ENCODE peak calls at places on chromosomes 7 and 10, in eight cellular contexts. P is IMR-90, O is spleen, G is uterus, I is HCT116, R is HepG2, M is gastrocnemius medialis, C is sigmoid colon. F is an unnamed sample. For H3K36me3, the result is how much of the 10 kb centered on the place peaks cover.

GRCh38 chr10:77286851-77287250 is 350.8 kb downstream of the KCNMA1 start:
- DNase-seq in P (no peak), I (no peak), G (no peak), R (no peak), C (no peak), M (no peak), O (no peak), F (no peak)

GRCh38 chr7:95684037-95684436 is 87.7 kb upstream of the PDK4 start:
- DNase-seq in O (no peak), C (no peak), R (peak), G (no peak), P (peak), I (peak), M (no peak), F (peak)

GRCh38 chr10:75959209-75959608 is 527.8 kb downstream of the LRMDA start:
- DNase-seq in R (peak), I (peak), P (peak), C (no peak), G (no peak), M (no peak), O (no peak), F (no peak)

GRCh38 chr7:89029864-89030263 is 234.3 kb upstream of the TEX47 start:
- DNase-seq in C (no peak), O (no peak), G (no peak), M (no peak), I (peak), P (no peak), R (no peak), F (no peak)

GRCh38 chr7:74475243-74475986 is 21.7 kb downstream of the GTF2IRD1 start:
- DNase-seq in R (no peak), O (no peak), P (no peak), G (no peak), M (no peak), C (no peak), I (no peak), F (peak)

GRCh38 chr7:27547401-27547800 is 115.3 kb downstream of the HIBADH start:
- DNase-seq in I (no peak), O (no peak), P (peak), M (no peak), C (no peak), G (no peak), R (no peak), F (no peak)

GRCh38 chr7:15199482-15199881 is 296.9 kb upstream of the DGKB start:
- DNase-seq in O (no peak), P (peak), C (no peak), G (no peak), I (no peak), M (no peak), R (no peak), F (no peak)

GRCh38 chr10:34861293-34862004 is 46.4 kb upstream of the PARD3 start:
- DNase-seq in O (no peak), I (no peak), R (peak), C (peak), P (peak), M (peak), G (peak), F (peak)

GRCh38 chr7:41886257-41886905 is 183.5 kb upstream of the INHBA start:
- DNase-seq in R (no peak), I (no peak), M (peak), C (peak), G (peak), P (peak), O (no peak), F (peak)

GRCh38 chr10:112314822-112315474 is 31.7 kb downstream of the TECTB start:
- DNase-seq in M (peak), P (peak), G (peak), R (peak), C (peak), I (peak), O (peak), F (peak)

GRCh38 chr7:5773661-5774086 is 7.8 kb downstream of the RNF216 start:
- DNase-seq in G (peak), P (peak), R (peak), C (peak), O (no peak), M (no peak), I (peak), F (no peak)

GRCh38 chr10:44245601-44245938 is 139.3 kb downstream of the CXCL12 start:
- DNase-seq in R (peak), I (no peak), P (peak), M (no peak), G (no peak), C (no peak), O (no peak), F (no peak)

GRCh38 chr10:114584419-114584818 is 73.7 kb downstream of the ABLIM1 start:
- DNase-seq in R (no peak), C (no peak), O (no peak), G (no peak), I (no peak), M (no peak), P (peak), F (no peak)

GRCh38 chr10:100000109-100000502 is 9.6 kb downstream of the DNMBP start:
- DNase-seq in M (no peak), C (peak), I (no peak), R (no peak), O (no peak), P (no peak), G (no peak), F (no peak)

GRCh38 chr10:75502838-75503237 is 71.4 kb downstream of the LRMDA start:
- DNase-seq in R (no peak), C (no peak), O (no peak), P (no peak), G (no peak), M (no peak), I (no peak), F (no peak)

GRCh38 chr7:26397786-26398435 is 106.2 kb downstream of the SNX10 start:
- DNase-seq in C (no peak), I (no peak), G (no peak), R (no peak), P (no peak), O (peak), M (peak), F (peak)

GRCh38 chr7:26151953-26152781 is at the start of gene NFE2L3:
- DNase-seq in P (peak), C (peak), I (peak), M (no peak), R (peak), O (peak), G (peak), F (peak)

GRCh38 chr7:84829719-84830118 is 357.1 kb downstream of the SEMA3D start:
- DNase-seq in G (no peak), P (no peak), I (no peak), O (no peak), M (no peak), R (no peak), C (no peak), F (no peak)

GRCh38 chr10:51999089-51999488 is 299.7 kb upstream of the CSTF2T start:
- DNase-seq in C (no peak), R (no peak), P (no peak), O (no peak), G (no peak), M (no peak), I (no peak), F (no peak)

GRCh38 chr10:43037942-43038782 is 38.7 kb upstream of the RET start:
- DNase-seq in M (no peak), P (no peak), G (no peak), C (peak), I (no peak), R (no peak), O (no peak), F (no peak)

GRCh38 chr10:100469756-100470155 is 6.9 kb downstream of the WNT8B start:
- DNase-seq in R (no peak), P (no peak), G (no peak), I (no peak), M (no peak), C (no peak), O (no peak), F (no peak)

GRCh38 chr7:87331687-87332256 is 13.7 kb upstream of the CROT start:
- DNase-seq in I (no peak), R (no peak), M (no peak), O (no peak), P (no peak), G (no peak), C (no peak), F (no peak)

GRCh38 chr10:70074971-70075370 is 22.3 kb downstream of the MACROH2A2 start:
- DNase-seq in G (no peak), I (no peak), C (no peak), O (no peak), P (no peak), R (no peak), M (no peak), F (no peak)

GRCh38 chr7:47253650-47254080 is 328.2 kb downstream of the TNS3 start:
- DNase-seq in O (no peak), P (peak), G (peak), C (peak), M (peak), R (no peak), I (peak), F (peak)

GRCh38 chr10:102055647-102056419 is at the start of gene ARMH3:
- DNase-seq in O (peak), C (peak), R (peak), M (peak), P (peak), G (peak), I (peak), F (peak)
- TF ChIP-seq POLR2A in O (no peak), C (peak), R (peak), M (peak), P (peak), G (peak), I (peak), F (peak)

GRCh38 chr7:92025260-92025659 is 84.6 kb downstream of the AKAP9 start:
- DNase-seq in M (no peak), P (peak), C (no peak), G (no peak), I (no peak), O (no peak), R (no peak), F (no peak)
- H3K36me3 ChIP-seq in M (under half), P (under half), C (under half), G (under half), I (under half), O (half or more), R (under half), F (under half)

GRCh38 chr10:14548970-14549369 is 218.2 kb upstream of the FRMD4A start:
- DNase-seq in I (no peak), M (no peak), G (no peak), R (no peak), C (no peak), P (no peak), O (no peak), F (no peak)
- TF ChIP-seq POLR2A in I (no peak), M (no peak), G (no peak), R (no peak), C (no peak), P (no peak), O (no peak), F (no peak)

DNA sequence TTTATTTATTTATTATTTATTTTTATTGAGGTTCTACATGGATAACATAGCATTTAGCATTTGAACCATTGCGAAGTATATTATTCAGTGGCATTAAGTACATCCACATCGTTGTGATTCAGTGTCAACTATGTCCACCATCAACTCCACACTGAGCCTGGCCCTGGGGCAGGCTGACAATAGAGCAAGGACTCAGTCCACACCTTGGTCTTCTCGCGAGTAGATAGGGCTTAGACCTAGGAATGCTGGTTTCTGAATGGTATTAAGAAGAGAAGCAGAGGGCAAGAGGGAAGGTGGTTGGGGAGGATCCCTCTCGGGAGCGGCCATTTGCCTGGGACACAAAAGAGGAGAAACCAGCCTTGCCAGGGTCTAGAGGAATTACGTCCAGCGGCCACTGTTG is 599.2 kb upstream of the MGMT start:
- DNase-seq in M (no peak), O (no peak), P (no peak), I (no peak), C (no peak), R (no peak), G (no peak), F (no peak)
- H3K36me3 ChIP-seq in M (under half), O (under half), P (under half), I (under half), C (under half), R (under half), G (under half), F (under half)

GRCh38 chr10:122551450-122551849 is 9.1 kb upstream of the DMBT1 start:
- DNase-seq in G (no peak), I (no peak), C (no peak), M (no peak), O (no peak), R (peak), P (no peak), F (no peak)
- TF ChIP-seq POLR2A in G (no peak), I (no peak), C (no peak), M (no peak), O (no peak), R (no peak), P (no peak), F (no peak)

DNA sequence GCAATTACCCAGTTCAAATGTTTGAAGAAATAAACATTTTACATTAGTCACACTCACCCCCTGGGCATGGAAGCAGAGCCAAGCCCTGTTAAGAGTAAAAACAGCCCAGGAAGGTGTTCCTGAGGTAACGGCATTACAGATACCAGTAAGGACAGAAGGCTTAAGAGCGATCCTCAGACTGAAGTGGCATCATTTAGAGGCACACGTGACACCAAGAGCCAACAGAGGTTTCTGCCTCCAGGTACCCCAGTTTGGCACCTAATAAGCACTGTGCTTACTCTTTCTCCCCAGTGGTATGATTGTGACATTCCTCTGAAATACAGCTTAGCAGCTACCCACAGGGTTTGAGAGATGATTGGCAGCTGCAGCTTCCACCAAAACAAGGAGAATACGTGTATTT is 17.2 kb downstream of the MMS19 start:
- DNase-seq in M (no peak), G (no peak), I (no peak), R (no peak), O (no peak), P (peak), C (no peak), F (no peak)
- H3K36me3 ChIP-seq in M (under half), G (under half), I (under half), R (under half), O (half or more), P (under half), C (under half), F (under half)

F was measured in body of pancreas.